ENCODE peak calls at places on chromosomes 4 and X, in nine cellular contexts. D, G, Z, Q, V, C, A, M and F are unnamed samples. For H3K27me3, H3K36me3 and H3K9me3, the result is how much of the 10 kb centered on the place peaks cover.

GRCh38 chrX:475926-476723 is 89.4 kb upstream of the PPP2R3B start:
- DNase-seq in D (no peak), G (no peak), Z (no peak), Q (no peak), V (no peak), C (no peak), A (no peak), M (no peak), F (peak)

GRCh38 chr4:10159671-10160070 is 43.1 kb upstream of the WDR1 start:
- DNase-seq in D (no peak), G (no peak), Z (no peak), Q (peak), V (no peak), C (no peak), A (no peak), M (no peak), F (no peak)

GRCh38 chr4:126718161-126718560 is 914.6 kb upstream of the INTU start:
- DNase-seq in D (no peak), G (no peak), Z (no peak), Q (no peak), V (no peak), C (no peak), A (no peak), M (peak), F (no peak)

GRCh38 chrX:150907474-150907873 is 9.0 kb upstream of the CD99L2 start:
- DNase-seq in D (no peak), G (no peak), Z (no peak), Q (no peak), V (no peak), C (no peak), A (no peak), M (no peak), F (no peak)

GRCh38 chrX:98371994-98372393 is 1488.3 kb downstream of the RPA4 start:
- DNase-seq in D (no peak), G (no peak), Z (no peak), Q (no peak), V (no peak), C (no peak), A (no peak), M (no peak), F (no peak)

GRCh38 chr4:123386608-123387007 is 10.0 kb upstream of the SPRY1 start:
- DNase-seq in D (no peak), G (no peak), Z (no peak), Q (peak), V (no peak), C (no peak), A (no peak), M (peak), F (no peak)

GRCh38 chr4:17336524-17336941 is 175.4 kb downstream of the QDPR start:
- DNase-seq in D (no peak), G (peak), Z (no peak), Q (peak), V (peak), C (no peak), A (no peak), M (peak), F (no peak)

GRCh38 chr4:169251291-169252235 is 19.2 kb downstream of the SH3RF1 start:
- DNase-seq in D (no peak), G (no peak), Z (no peak), Q (peak), V (no peak), C (no peak), A (no peak), M (no peak), F (no peak)

GRCh38 chr4:16125571-16126445 is 42.0 kb upstream of the PROM1 start:
- DNase-seq in D (no peak), G (no peak), Z (no peak), Q (no peak), V (no peak), C (no peak), A (no peak), M (no peak), F (no peak)

GRCh38 chr4:48483777-48484493 is 792 bp downstream of the SLC10A4 start:
- DNase-seq in D (no peak), G (no peak), Z (no peak), Q (no peak), V (peak), C (peak), A (no peak), M (no peak), F (no peak)

GRCh38 chr4:48481581-48481980 is 1.6 kb upstream of the SLC10A4 start:
- DNase-seq in D (no peak), G (no peak), Z (no peak), Q (no peak), V (no peak), C (no peak), A (no peak), M (no peak), F (no peak)

GRCh38 chr4:48484494-48485168 is 1.5 kb downstream of the SLC10A4 start:
- DNase-seq in D (no peak), G (no peak), Z (no peak), Q (no peak), V (no peak), C (no peak), A (no peak), M (no peak), F (no peak)

GRCh38 chr4:48478273-48478672 is 4.9 kb upstream of the SLC10A4 start:
- DNase-seq in D (no peak), G (no peak), Z (no peak), Q (no peak), V (no peak), C (no peak), A (no peak), M (no peak), F (no peak)

DNA sequence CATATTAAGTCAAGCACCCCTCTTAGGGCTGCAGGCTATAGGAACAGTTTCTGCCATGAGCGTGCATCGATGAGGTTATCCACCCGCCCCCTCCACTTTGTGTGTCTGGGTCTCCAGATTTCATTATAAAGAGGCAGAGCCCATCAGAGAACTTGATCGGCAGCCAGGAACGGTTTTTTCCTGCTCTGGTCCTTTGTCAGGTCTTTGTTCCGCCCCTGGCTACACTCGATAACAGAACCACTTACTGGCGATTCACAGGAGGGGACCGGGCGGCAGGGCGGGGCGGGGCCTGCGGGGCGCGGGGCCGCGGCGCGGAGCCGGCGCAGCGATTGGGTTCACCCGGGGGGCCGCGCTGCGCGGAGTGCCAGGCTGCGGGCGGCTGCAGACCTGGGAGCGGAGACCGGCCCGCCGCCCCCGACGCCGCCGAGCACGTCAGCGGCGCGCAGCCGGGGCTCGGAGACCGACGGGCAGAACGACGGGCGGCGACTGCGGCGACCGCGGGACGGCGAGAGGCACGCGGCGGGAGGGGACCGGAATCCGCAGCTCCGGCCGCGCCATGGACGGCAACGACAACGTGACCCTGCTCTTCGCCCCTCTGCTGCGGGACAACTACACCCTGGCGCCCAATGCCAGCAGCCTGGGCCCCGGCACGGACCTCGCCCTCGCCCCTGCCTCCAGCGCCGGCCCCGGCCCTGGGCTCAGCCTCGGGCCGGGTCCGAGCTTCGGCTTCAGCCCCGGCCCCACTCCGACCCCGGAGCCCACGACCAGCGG is at the start of gene SLC10A4:
- DNase-seq in D (no peak), G (no peak), Z (peak), Q (no peak), V (no peak), C (no peak), A (no peak), M (no peak), F (peak)
- H3K27me3 ChIP-seq in D (under half), G (half or more), Z (under half), Q (under half), V (under half), C (under half), A (under half), M (half or more), F (under half)

DNA sequence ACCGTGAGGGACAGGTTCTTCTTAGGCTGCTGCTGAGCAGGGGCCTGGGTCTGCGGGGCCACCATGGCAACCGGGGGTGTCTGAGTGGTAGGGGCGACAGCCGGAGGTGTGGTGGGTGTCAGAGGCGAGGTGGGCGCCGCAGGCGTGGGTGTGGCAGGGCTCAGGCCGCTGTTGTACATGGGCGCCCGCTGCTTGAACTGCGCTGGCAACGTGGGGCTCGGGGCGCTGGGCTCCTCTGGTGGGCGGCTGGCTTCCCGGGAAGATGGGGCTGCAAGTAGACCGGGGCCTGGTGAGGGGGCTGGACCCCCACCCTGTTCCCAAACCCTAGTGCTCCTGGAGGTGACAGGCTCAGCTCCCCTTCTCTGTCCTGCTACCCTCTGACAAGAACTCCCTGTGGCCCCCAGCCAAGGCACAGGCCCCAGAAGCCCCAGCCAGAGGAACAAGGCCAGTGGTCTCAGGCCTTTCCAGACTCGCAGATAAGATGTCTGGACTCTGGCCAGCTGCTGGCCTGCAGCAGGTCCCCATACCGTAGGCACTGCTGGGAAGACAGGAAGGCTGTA is 24.8 kb downstream of the NELFA start:
- DNase-seq in D (no peak), G (no peak), Z (no peak), Q (no peak), V (no peak), C (no peak), A (no peak), M (no peak), F (no peak)
- H3K36me3 ChIP-seq in D (half or more), G (half or more), Z (half or more), Q (under half), V (under half), C (under half), A (half or more), M (half or more), F (under half)

GRCh38 chr4:116015549-116015948 is 902.1 kb upstream of the NDST4 start:
- DNase-seq in D (no peak), G (no peak), Z (no peak), Q (no peak), V (no peak), C (no peak), A (no peak), M (no peak), F (no peak)
- H3K9me3 ChIP-seq in D (under half), G (under half), Z (under half), Q (under half), V (under half), C (under half), A (under half), M (under half), F (under half)

GRCh38 chr4:73718375-73719373 is 21.7 kb upstream of the CXCL8 start:
- DNase-seq in D (no peak), G (no peak), Z (no peak), Q (peak), V (no peak), C (no peak), A (no peak), M (no peak), F (no peak)
- H3K27me3 ChIP-seq in D (under half), G (under half), Z (under half), Q (under half), V (under half), C (under half), A (under half), M (under half), F (under half)

DNA sequence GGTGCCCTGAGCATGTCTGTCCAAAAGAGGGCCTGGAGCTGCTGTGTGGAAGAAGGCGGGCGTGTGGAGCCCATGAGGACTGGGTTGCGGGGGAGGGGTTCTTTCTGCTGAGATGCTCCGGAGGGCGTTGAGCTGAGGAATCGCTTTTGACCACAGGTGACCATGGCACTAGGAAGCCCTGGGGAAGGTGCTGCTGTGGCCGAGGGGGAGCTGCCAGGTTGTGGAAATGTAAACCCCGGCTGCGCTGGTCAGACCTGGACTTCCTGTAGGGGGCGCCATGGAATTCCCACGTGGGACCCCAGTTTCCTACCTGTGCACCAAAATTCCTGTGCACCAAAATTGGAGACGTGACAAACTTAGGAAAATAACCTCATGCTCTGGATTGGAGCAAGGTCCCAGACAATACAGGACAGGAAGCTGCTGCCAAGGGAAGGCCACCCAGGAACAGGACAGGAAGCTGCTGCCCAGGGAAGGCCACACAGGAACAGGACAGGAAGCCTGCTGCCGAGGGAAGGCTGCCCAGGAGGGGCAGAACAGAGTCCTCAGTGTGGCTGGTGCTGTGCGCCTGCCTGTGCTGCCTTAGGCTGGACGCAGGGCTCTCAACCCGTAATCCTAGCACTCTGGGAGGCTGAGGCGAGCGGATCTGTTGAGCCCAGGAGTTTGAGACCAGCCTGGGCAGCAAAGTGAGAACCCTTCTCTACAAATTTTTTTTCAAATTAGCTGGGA is 28.4 kb upstream of the UVSSA start:
- DNase-seq in D (no peak), G (no peak), Z (no peak), Q (no peak), V (peak), C (peak), A (peak), M (no peak), F (no peak)
- H3K36me3 ChIP-seq in D (half or more), G (half or more), Z (under half), Q (under half), V (under half), C (under half), A (half or more), M (half or more), F (under half)

GRCh38 chrX:2188316-2188715 is 312.5 kb downstream of the DHRSX start:
- DNase-seq in D (no peak), G (no peak), Z (no peak), Q (no peak), V (no peak), C (no peak), A (no peak), M (no peak), F (no peak)
- H3K9me3 ChIP-seq in D (under half), G (under half), Z (under half), Q (under half), V (under half), C (under half), A (under half), M (under half), F (under half)

GRCh38 chr4:41873380-41874295 is 61.6 kb upstream of the TMEM33 start:
- DNase-seq in D (no peak), G (no peak), Z (no peak), Q (no peak), V (no peak), C (no peak), A (no peak), M (no peak), F (no peak)
- H3K27me3 ChIP-seq in D (under half), G (half or more), Z (half or more), Q (under half), V (under half), C (under half), A (under half), M (half or more), F (under half)

DNA sequence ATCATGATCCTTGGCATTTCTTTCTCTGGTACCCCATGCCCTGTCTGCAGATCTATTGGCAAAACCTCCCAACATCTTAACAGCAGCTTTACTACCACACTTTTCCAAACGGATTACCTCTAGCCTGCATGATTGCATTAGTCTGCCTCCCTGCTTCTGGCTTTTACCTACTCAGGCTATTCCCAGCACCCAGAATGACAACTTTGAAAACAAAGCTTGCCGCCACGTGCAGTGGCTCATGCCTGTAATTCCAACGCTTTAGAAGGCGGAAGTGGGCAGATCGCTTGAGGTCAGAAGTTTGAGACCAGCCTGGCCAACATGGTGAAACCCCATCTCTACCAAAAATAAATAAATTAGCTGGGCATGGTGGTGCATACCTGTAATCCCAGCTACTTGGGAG is 60.2 kb downstream of the UBE2K start:
- DNase-seq in D (no peak), G (no peak), Z (no peak), Q (no peak), V (no peak), C (no peak), A (no peak), M (no peak), F (no peak)
- H3K36me3 ChIP-seq in D (under half), G (half or more), Z (under half), Q (under half), V (under half), C (under half), A (half or more), M (under half), F (under half)

GRCh38 chrX:65601530-65602281 is 65.7 kb upstream of the MSN start:
- DNase-seq in D (peak), G (peak), Z (no peak), Q (peak), V (peak), C (peak), A (no peak), M (peak), F (peak)
- H3K9me3 ChIP-seq in D (under half), G (under half), Z (under half), Q (under half), V (under half), C (under half), A (under half), M (under half), F (under half)